ENCODE peak calls at places on chromosomes 2 and 18, in ten cellular contexts. X is transverse colon, Q is spleen, U is HCT116, L is breast epithelium, N is prostate gland, G is H1, D is K562, B is stomach, K is suprapubic skin. P is an unnamed sample.
A peak's percentile ranks its signal among the peaks of the same experiment; 100 is the strongest.

GRCh38 chr18:35267161-35267651 is 22.8 kb downstream of the ZSCAN30 start:
- DNase-seq in X (peak; percentile 80), Q (peak; percentile 93), U (no peak), L (peak; percentile 67), N (peak; percentile 53), G (no peak), D (no peak), B (peak; percentile 80), K (peak; percentile 91), P (no peak)

GRCh38 chr2:61425605-61426155 is 45.2 kb downstream of the USP34 start:
- DNase-seq in X (no peak), Q (no peak), U (no peak), L (no peak), N (no peak), G (no peak), D (no peak), B (no peak), K (no peak), P (no peak)

GRCh38 chr2:219279916-219280516 is 850 bp downstream of the DNAJB2 start:
- DNase-seq in X (no peak), Q (no peak), U (no peak), L (no peak), N (no peak), G (no peak), D (no peak), B (no peak), K (no peak), P (no peak)

GRCh38 chr2:46914578-46915230 is 902 bp downstream of the MCFD2 start:
- DNase-seq in X (no peak), Q (no peak), U (no peak), L (no peak), N (no peak), G (no peak), D (peak; percentile 36), B (no peak), K (no peak), P (no peak)

GRCh38 chr2:236717719-236718118 is 148.1 kb downstream of the ACKR3 start:
- DNase-seq in X (no peak), Q (no peak), U (no peak), L (no peak), N (no peak), G (no peak), D (no peak), B (no peak), K (no peak), P (no peak)

GRCh38 chr2:227570615-227571014 is 28.1 kb upstream of the SCYGR2 start:
- DNase-seq in X (no peak), Q (no peak), U (no peak), L (no peak), N (no peak), G (no peak), D (no peak), B (no peak), K (no peak), P (no peak)

GRCh38 chr2:102848366-102848839 is 86.6 kb downstream of the TMEM182 start:
- DNase-seq in X (peak; percentile 67), Q (peak; percentile 85), U (no peak), L (no peak), N (no peak), G (peak; percentile 70), D (peak; percentile 42), B (peak; percentile 66), K (no peak), P (no peak)

GRCh38 chr2:235070063-235070706 is 118.4 kb downstream of the SH3BP4 start:
- DNase-seq in X (no peak), Q (no peak), U (no peak), L (no peak), N (no peak), G (peak; percentile 63), D (no peak), B (no peak), K (no peak), P (no peak)

GRCh38 chr2:222707102-222707688 is 35.7 kb downstream of the MOGAT1 start:
- DNase-seq in X (no peak), Q (no peak), U (no peak), L (no peak), N (no peak), G (no peak), D (no peak), B (no peak), K (no peak), P (no peak)

GRCh38 chr2:222707689-222708273 is 36.3 kb downstream of the MOGAT1 start:
- DNase-seq in X (no peak), Q (no peak), U (no peak), L (no peak), N (no peak), G (no peak), D (no peak), B (no peak), K (no peak), P (no peak)

GRCh38 chr2:222711315-222711940 is 40.0 kb downstream of the MOGAT1 start:
- DNase-seq in X (no peak), Q (no peak), U (no peak), L (no peak), N (no peak), G (no peak), D (no peak), B (no peak), K (no peak), P (no peak)

GRCh38 chr2:222708274-222708710 is 36.8 kb downstream of the MOGAT1 start:
- DNase-seq in X (peak; percentile 82), Q (peak; percentile 94), U (peak; percentile 64), L (peak; percentile 63), N (peak; percentile 63), G (no peak), D (peak; percentile 35), B (peak; percentile 89), K (peak; percentile 85), P (no peak)

DNA sequence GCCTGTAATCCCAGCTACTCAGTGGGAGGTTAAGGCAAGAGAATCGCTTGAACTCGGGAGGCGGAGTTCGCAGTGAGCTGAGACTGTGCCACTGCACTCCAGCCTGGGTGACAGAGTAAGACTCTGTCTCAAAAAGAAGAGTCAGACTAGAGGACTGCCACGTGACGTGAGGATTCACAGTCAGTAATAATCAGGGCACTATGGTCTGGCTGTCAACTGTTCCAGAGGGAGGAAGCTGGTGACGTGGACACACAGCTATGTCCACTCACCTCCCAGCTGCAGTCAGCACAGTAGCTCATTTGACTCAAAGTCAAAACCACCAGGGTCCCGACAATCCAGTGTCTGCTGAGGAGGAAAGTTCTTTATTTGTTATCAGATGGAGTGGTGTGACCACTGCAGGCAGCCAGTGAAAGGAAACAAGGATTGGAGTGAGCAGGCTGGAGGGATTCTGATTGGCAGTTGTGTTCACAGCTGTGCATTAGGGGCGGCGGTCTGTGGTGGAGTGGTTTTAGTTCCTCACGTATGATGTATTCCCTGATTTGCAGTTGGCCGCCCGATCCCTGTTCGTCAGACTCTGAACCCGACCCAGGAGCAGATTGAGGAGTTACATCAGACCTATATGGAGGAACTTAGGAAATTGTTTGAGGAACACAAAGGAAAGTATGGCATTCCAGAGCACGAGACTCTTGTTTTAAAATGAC is 37.9 kb downstream of the MOGAT1 start:
- DNase-seq in X (peak; percentile 40), Q (no peak), U (peak; percentile 83), L (peak; percentile 28), N (no peak), G (no peak), D (peak; percentile 77), B (peak; percentile 45), K (peak; percentile 78), P (no peak)
- TF ChIP-seq POLR2A in X (no peak), Q (no peak), U (no peak), L (no peak), N (no peak), G (no peak), D (peak; percentile 48), B (no peak), K (no peak), P (no peak)

DNA sequence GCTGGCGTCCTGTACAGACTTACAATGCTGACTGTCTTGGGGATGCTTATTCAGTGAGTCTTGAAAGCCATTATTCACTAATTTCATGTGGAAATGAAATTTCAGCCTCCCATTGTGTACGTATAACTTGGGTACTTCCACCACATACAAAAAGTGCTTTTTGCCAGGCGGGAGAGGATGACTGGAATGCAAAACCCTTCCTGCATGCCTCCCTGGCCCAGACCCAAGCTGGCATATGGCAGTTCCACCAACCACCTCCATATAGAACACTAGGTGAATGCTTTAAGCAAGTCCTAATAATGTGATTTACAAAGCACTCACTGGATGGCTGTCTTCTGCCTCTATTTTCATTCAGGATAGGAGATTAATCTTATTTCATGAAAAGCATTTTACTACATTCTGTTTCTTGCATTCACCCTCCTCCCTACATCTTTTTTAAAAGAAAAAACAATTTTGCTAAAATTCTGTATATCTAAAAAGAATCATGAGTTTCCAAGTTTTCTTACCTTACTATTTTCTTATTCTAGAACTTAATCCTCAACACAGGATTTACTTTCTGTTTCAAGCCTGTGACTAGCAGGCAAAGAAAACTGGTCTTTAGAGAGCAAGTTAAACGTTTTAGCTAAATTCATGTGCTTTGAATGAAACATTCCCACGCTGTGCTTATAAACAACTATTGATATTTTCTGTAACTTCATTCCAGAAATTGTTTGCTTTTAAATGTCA is 327.6 kb downstream of the NCKAP5 start:
- DNase-seq in X (no peak), Q (no peak), U (no peak), L (no peak), N (no peak), G (no peak), D (no peak), B (no peak), K (no peak), P (no peak)
- H3K27ac ChIP-seq in X (no peak overlapping the region), Q (no peak overlapping the region), U (no peak overlapping the region), L (peak overlapping the region; percentile 71), N (no peak overlapping the region), G (no peak overlapping the region), D (no peak overlapping the region), B (peak overlapping the region; percentile 32), K (peak overlapping the region; percentile 48), P (peak overlapping the region; percentile 36)

DNA sequence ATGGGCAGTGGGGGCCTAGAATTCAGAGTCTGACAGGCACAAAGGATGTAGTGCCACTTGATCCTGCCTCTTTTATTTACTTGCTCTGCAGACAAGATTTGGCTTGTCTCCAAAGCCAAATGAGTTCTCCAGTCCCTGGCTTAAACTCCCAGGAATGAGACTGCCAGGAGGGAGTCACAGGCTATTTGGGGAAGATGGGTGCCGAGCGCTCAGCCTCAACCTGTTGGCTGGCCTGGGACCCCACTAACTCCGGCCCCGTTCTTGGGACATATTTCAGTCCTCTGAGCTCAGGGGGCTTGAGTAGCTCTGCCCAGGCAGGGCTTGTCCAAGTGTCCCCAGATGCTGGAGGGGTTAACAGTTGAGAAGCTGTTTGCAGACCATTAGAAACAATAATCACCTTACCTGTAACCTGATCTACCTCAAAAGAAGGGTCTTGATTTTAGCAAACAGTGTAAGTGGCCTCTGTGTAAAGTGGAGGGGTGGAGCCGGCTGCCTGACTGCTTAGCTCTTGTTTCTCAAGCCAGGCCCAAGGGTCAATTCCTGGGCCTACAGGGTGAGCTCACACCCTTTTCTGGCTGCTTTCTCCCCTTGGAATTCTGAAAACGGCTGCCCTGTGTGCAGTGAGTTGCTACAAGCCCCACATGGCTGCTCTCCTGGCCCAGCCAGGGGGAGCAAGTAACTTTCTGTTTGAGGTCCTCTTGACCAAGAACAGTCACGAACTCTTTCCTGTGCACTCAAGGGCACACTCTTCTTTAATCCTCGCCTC is 27.1 kb upstream of the FZD5 start:
- DNase-seq in X (peak; percentile 63), Q (no peak), U (no peak), L (no peak), N (no peak), G (peak; percentile 75), D (no peak), B (peak; percentile 60), K (no peak), P (no peak)
- TF ChIP-seq POLR2AphosphoS5 in X (no peak), Q (no peak), U (no peak), L (no peak), N (no peak), G (no peak), D (no peak), B (no peak), K (no peak), P (no peak)

GRCh38 chr2:21096458-21096857 is 27.3 kb upstream of the TDRD15 start:
- DNase-seq in X (no peak), Q (no peak), U (no peak), L (no peak), N (no peak), G (no peak), D (no peak), B (no peak), K (no peak), P (no peak)

GRCh38 chr2:21098294-21098693 is 25.5 kb upstream of the TDRD15 start:
- DNase-seq in X (no peak), Q (no peak), U (no peak), L (no peak), N (no peak), G (no peak), D (no peak), B (no peak), K (no peak), P (no peak)

GRCh38 chr2:21095714-21096113 is 28.1 kb upstream of the TDRD15 start:
- DNase-seq in X (no peak), Q (no peak), U (no peak), L (no peak), N (no peak), G (no peak), D (no peak), B (no peak), K (no peak), P (no peak)

GRCh38 chr2:21099281-21099907 is 24.4 kb upstream of the TDRD15 start:
- DNase-seq in X (no peak), Q (no peak), U (no peak), L (no peak), N (no peak), G (no peak), D (no peak), B (no peak), K (no peak), P (no peak)

DNA sequence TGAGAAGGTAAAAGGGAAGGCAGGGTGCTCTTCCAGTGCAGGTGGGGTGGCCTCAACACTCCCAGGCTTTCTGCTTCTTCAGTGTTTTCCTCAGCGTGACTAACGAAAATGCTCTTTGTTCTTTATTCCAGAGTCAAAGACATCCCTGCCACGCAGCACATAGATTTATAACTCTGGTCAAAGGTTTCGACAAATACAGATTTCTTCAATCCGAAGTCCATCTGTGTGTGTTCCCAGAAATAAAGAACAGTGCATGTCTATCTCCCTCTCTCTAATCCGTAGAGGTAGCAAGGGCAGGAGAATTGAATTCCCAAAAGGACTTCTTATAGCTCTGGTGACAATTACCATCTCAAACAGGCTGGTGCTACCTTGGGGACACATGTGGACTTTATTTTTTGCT is 26.4 kb upstream of the TDRD15 start:
- DNase-seq in X (no peak), Q (no peak), U (no peak), L (no peak), N (no peak), G (no peak), D (no peak), B (no peak), K (no peak), P (no peak)
- TF ChIP-seq POLR2A in X (no peak), Q (no peak), U (no peak), L (no peak), N (no peak), G (no peak), D (no peak), B (no peak), K (no peak), P (no peak)

P was measured in vagina.